ENCODE peak calls at places on chromosomes 4 and X, in seven cellular contexts. D, W, Z, C, J, P and M are unnamed samples.
A peak's percentile ranks its signal among the peaks of the same experiment; 100 is the strongest.

GRCh38 chrX:50827996-50828395 is 14.0 kb upstream of the SHROOM4 start:
- DNase-seq in D (no peak), W (no peak), Z (peak; percentile 85), C (no peak), J (no peak), P (no peak), M (peak; percentile 3)

GRCh38 chr4:61533140-61533539 is 333.0 kb downstream of the ADGRL3 start:
- DNase-seq in D (no peak), W (no peak), Z (peak; percentile 92), C (no peak), J (no peak), P (no peak), M (no peak)

GRCh38 chr4:90241008-90241407 is 113.8 kb downstream of the CCSER1 start:
- DNase-seq in D (no peak), W (no peak), Z (no peak), C (no peak), J (no peak), P (no peak), M (no peak)

GRCh38 chr4:55184600-55185523 is 59.5 kb upstream of the KDR start:
- DNase-seq in D (no peak), W (peak; percentile 33), Z (no peak), C (no peak), J (no peak), P (no peak), M (peak; percentile 49)

GRCh38 chrX:10414872-10415703 is 205.3 kb downstream of the MID1 start:
- DNase-seq in D (no peak), W (no peak), Z (no peak), C (no peak), J (no peak), P (no peak), M (no peak)

GRCh38 chr4:1021386-1022050 is 10.1 kb downstream of the FGFRL1 start:
- DNase-seq in D (no peak), W (no peak), Z (no peak), C (no peak), J (no peak), P (no peak), M (peak; percentile 72)

GRCh38 chr4:122827899-122828601 is 1.4 kb downstream of the FGF2 start:
- DNase-seq in D (no peak), W (peak; percentile 98), Z (peak; percentile 68), C (no peak), J (peak; percentile 68), P (peak; percentile 55), M (peak; percentile 15)

GRCh38 chrX:12771445-12772069 is 19.7 kb upstream of the PRPS2 start:
- DNase-seq in D (no peak), W (peak; percentile 69), Z (no peak), C (no peak), J (no peak), P (peak; percentile 78), M (peak; percentile 8)

GRCh38 chr4:142721187-142721586 is 124.9 kb downstream of the INPP4B start:
- DNase-seq in D (no peak), W (no peak), Z (peak; percentile 47), C (no peak), J (no peak), P (no peak), M (no peak)

GRCh38 chr4:1809754-1810502 is 16.8 kb downstream of the FGFR3 start:
- DNase-seq in D (no peak), W (peak; percentile 54), Z (peak; percentile 37), C (no peak), J (no peak), P (peak; percentile 87), M (peak; percentile 90)

GRCh38 chr4:109702950-109703663 is at the start of gene CASP6:
- DNase-seq in D (peak; percentile 43), W (peak; percentile 84), Z (peak; percentile 71), C (peak; percentile 52), J (peak; percentile 90), P (peak; percentile 94), M (peak; percentile 78)

GRCh38 chr4:124745988-124746801 is 33.7 kb upstream of the ANKRD50 start:
- DNase-seq in D (no peak), W (no peak), Z (no peak), C (no peak), J (no peak), P (no peak), M (peak; percentile 12)

GRCh38 chr4:109690690-109691410 is 12.4 kb downstream of the CASP6 start:
- DNase-seq in D (no peak), W (peak; percentile 48), Z (no peak), C (no peak), J (no peak), P (no peak), M (no peak)

GRCh38 chr4:156915216-156915615 is 56.4 kb downstream of the PDGFC start:
- DNase-seq in D (no peak), W (no peak), Z (no peak), C (no peak), J (no peak), P (no peak), M (no peak)

GRCh38 chr4:87659247-87659931 is 9.3 kb downstream of the DMP1 start:
- DNase-seq in D (no peak), W (no peak), Z (peak; percentile 61), C (no peak), J (no peak), P (no peak), M (no peak)

GRCh38 chr4:10023050-10023419 is 1.7 kb upstream of the SLC2A9 start:
- DNase-seq in D (no peak), W (no peak), Z (no peak), C (no peak), J (no peak), P (no peak), M (no peak)

GRCh38 chr4:1315838-1316536 is 26.3 kb downstream of the MAEA start:
- DNase-seq in D (no peak), W (no peak), Z (no peak), C (no peak), J (no peak), P (no peak), M (no peak)

GRCh38 chr4:48558026-48558425 is 68.0 kb downstream of the ZAR1 start:
- DNase-seq in D (no peak), W (no peak), Z (no peak), C (no peak), J (no peak), P (no peak), M (no peak)
- H3K4me1 ChIP-seq in D (no peaks in the 10 kb centered on the region), W (no peaks in the 10 kb centered on the region), Z (no peaks in the 10 kb centered on the region), C (no peaks in the 10 kb centered on the region), J (no peaks in the 10 kb centered on the region), P (no peaks in the 10 kb centered on the region), M (no peaks in the 10 kb centered on the region)

GRCh38 chr4:147312376-147313046 is 168.4 kb upstream of the EDNRA start:
- DNase-seq in D (no peak), W (no peak), Z (no peak), C (no peak), J (no peak), P (no peak), M (peak; percentile 42)
- H3K27ac ChIP-seq in D (no peak overlapping the region), W (no peak overlapping the region), Z (no peak overlapping the region), C (no peak overlapping the region), J (no peak overlapping the region), P (no peak overlapping the region), M (no peak overlapping the region)

DNA sequence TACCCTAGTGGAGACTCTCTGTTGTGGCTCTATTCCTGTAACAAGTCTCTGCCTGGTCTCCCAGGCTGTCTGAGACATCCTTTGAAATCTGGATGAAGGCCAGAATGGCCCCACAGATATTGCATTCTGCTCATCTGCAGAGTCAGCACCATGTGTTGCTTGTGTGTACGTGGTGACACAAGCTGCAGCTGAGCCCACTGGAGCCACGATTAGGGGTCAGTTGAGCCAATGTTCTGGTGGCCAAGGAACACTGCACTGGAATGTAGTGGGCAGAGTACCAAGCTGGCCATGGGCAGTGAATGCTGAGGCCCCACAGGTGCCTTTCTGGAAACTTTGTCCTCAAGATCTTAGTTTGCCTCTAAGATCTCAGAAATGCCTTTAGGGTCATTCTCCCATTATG is 29.3 kb downstream of the GRID2 start:
- DNase-seq in D (no peak), W (no peak), Z (no peak), C (no peak), J (no peak), P (no peak), M (no peak)
- H3K4me3 ChIP-seq in D (no peak overlapping the region), W (no peak overlapping the region), Z (no peak overlapping the region), C (no peak overlapping the region), J (no peak overlapping the region), P (no peak overlapping the region), M (no peak overlapping the region)

GRCh38 chr4:145494666-145495065 is 13.0 kb downstream of the SMAD1 start:
- DNase-seq in D (no peak), W (no peak), Z (no peak), C (no peak), J (no peak), P (no peak), M (no peak)

GRCh38 chr4:145492376-145492775 is 10.7 kb downstream of the SMAD1 start:
- DNase-seq in D (no peak), W (no peak), Z (no peak), C (no peak), J (no peak), P (no peak), M (no peak)

GRCh38 chr4:145497199-145498149 is 15.8 kb downstream of the SMAD1 start:
- DNase-seq in D (no peak), W (no peak), Z (no peak), C (no peak), J (no peak), P (no peak), M (no peak)

GRCh38 chr4:145498430-145498829 is 16.8 kb downstream of the SMAD1 start:
- DNase-seq in D (no peak), W (peak; percentile 49), Z (no peak), C (no peak), J (no peak), P (no peak), M (no peak)

GRCh38 chr4:145496292-145496691 is 14.6 kb downstream of the SMAD1 start:
- DNase-seq in D (no peak), W (no peak), Z (no peak), C (no peak), J (no peak), P (no peak), M (no peak)
- H3K4me1 ChIP-seq in D (peaks cover 26% of the 10 kb centered on the region), W (peaks cover 16% of the 10 kb centered on the region), Z (no peaks in the 10 kb centered on the region), C (peaks cover 6% of the 10 kb centered on the region), J (peaks cover 34% of the 10 kb centered on the region), P (no peaks in the 10 kb centered on the region), M (peaks cover 4% of the 10 kb centered on the region)

DNA sequence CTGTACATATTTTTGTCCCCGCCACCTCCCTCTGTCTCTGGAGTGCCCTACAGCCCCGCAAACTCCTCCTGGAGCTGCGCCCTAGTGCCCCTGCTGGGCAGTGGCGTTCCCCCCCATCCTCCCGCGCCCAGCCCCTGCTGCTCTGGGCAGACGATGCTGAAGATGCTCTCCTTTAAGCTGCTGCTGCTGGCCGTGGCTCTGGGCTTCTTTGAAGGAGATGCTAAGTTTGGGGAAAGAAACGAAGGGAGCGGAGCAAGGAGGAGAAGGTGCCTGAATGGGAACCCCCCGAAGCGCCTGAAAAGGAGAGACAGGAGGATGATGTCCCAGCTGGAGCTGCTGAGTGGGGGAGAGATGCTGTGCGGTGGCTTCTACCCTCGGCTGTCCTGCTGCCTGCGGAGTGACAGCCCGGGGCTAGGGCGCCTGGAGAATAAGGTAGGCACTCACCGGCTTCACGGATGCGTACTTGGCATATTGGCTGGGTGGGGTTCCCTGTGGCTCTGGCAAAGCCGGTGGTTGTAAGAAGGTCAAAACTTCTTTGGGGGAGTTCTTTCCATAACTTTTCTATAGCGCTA is 653 bp downstream of the HHIP start:
- DNase-seq in D (no peak), W (no peak), Z (peak; percentile 30), C (no peak), J (no peak), P (no peak), M (peak; percentile 62)
- H3K27ac ChIP-seq in D (no peak overlapping the region), W (no peak overlapping the region), Z (no peak overlapping the region), C (no peak overlapping the region), J (no peak overlapping the region), P (no peak overlapping the region), M (peak overlapping the region; percentile 84)

GRCh38 chrX:18873189-18873791 is 110.6 kb downstream of the PHKA2 start:
- DNase-seq in D (no peak), W (no peak), Z (peak; percentile 81), C (no peak), J (no peak), P (peak; percentile 82), M (peak; percentile 50)
- H3K4me3 ChIP-seq in D (peak overlapping the region; percentile 55), W (no peak overlapping the region), Z (no peak overlapping the region), C (peak overlapping the region; percentile 42), J (peak overlapping the region; percentile 18), P (no peak overlapping the region), M (no peak overlapping the region)